ENCODE peak calls at places on chromosomes 7 and 10, in ten cellular contexts. N, R, K, E, X, H, P, T, F and J are unnamed samples. For H3K36me3, the result is how much of the 10 kb centered on the place peaks cover.

GRCh38 chr7:41135511-41135910 is 567.4 kb downstream of the INHBA start:
- DNase-seq in P (no peak), R (no peak), T (no peak), K (no peak), X (no peak), E (peak), N (no peak), F (no peak), H (no peak), J (no peak)

GRCh38 chr7:44196450-44196872 is 4.3 kb upstream of the YKT6 start:
- DNase-seq in X (no peak), T (no peak), F (peak), R (peak), H (no peak), N (no peak), E (no peak), P (no peak), K (no peak), J (no peak)

GRCh38 chr7:15471387-15471786 is 90.4 kb downstream of the AGMO start:
- DNase-seq in P (no peak), N (no peak), K (no peak), X (no peak), R (no peak), E (no peak), F (no peak), T (no peak), H (no peak), J (no peak)

GRCh38 chr10:124648738-124649137 is 95.4 kb downstream of the FAM53B start:
- DNase-seq in T (peak), K (peak), R (no peak), E (peak), F (peak), H (peak), X (no peak), P (peak), N (peak), J (peak)

GRCh38 chr10:16856092-16856491 is 38.9 kb upstream of the RSU1 start:
- DNase-seq in R (no peak), P (peak), K (no peak), F (no peak), N (no peak), H (no peak), T (no peak), X (no peak), E (no peak), J (no peak)

GRCh38 chr10:72090326-72090725 is 2.0 kb upstream of the SPOCK2 start:
- DNase-seq in X (no peak), N (no peak), T (no peak), P (no peak), F (no peak), R (no peak), E (no peak), H (no peak), K (no peak), J (no peak)

GRCh38 chr10:97298223-97298571 is 5.8 kb upstream of the ARHGAP19 start:
- DNase-seq in H (no peak), R (no peak), P (no peak), T (no peak), F (no peak), K (no peak), N (no peak), X (peak), E (no peak), J (no peak)

GRCh38 chr10:72009062-72009429 is 44.9 kb downstream of the CHST3 start:
- DNase-seq in X (no peak), R (no peak), P (no peak), K (no peak), N (no peak), T (no peak), H (no peak), E (no peak), F (no peak), J (no peak)

GRCh38 chr10:74963549-74963948 is 137.1 kb downstream of the KAT6B start:
- DNase-seq in N (no peak), X (no peak), H (no peak), F (no peak), P (no peak), K (no peak), E (no peak), T (no peak), R (no peak), J (no peak)

GRCh38 chr7:139241258-139241657 is 10.2 kb downstream of the UBN2 start:
- DNase-seq in T (no peak), F (no peak), H (no peak), E (no peak), K (no peak), R (no peak), P (no peak), N (no peak), X (no peak), J (no peak)
- H3K36me3 ChIP-seq in T (under half), F (under half), H (under half), E (half or more), K (under half), R (half or more), P (under half), N (half or more), X (half or more), J (under half)

GRCh38 chr7:121372376-121373024 is 23.6 kb downstream of the FAM3C start:
- DNase-seq in F (no peak), R (no peak), K (no peak), X (no peak), H (no peak), T (no peak), N (no peak), E (no peak), P (peak), J (no peak)
- H3K36me3 ChIP-seq in F (under half), R (under half), K (under half), X (under half), H (under half), T (under half), N (under half), E (half or more), P (under half), J (under half)

GRCh38 chr10:79200346-79200745 is 131.6 kb downstream of the ZMIZ1 start:
- DNase-seq in R (no peak), T (no peak), F (no peak), P (no peak), K (no peak), X (no peak), H (no peak), E (no peak), N (no peak), J (no peak)
- H3K36me3 ChIP-seq in R (half or more), T (under half), F (under half), P (under half), K (under half), X (under half), H (under half), E (under half), N (under half), J (under half)

GRCh38 chr7:87192784-87193487 is 26.6 kb downstream of the TMEM243 start:
- DNase-seq in H (no peak), F (no peak), X (no peak), P (no peak), E (no peak), K (no peak), T (no peak), R (no peak), N (no peak), J (no peak)
- H3K36me3 ChIP-seq in H (under half), F (half or more), X (half or more), P (half or more), E (half or more), K (under half), T (under half), R (half or more), N (half or more), J (under half)

DNA sequence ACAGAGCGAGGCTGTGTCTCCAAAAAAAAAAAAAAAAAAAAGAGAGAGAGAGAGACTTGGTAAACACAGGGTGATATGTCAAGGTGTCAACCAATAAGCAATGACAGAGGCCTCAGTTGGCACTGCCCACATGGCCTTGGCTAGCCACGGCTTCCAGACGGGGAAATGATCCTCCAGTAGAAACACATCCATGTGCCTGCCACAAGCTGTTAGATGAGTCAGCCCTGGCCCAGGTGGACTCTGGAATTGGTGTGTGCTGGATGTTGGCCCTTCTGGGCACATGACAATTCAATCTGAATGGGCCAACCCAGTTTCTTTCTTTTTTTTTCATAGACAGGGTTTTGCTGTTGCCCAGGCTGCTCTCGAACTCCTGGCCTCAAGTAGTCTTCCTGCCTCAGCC is 13.7 kb downstream of the RFC2 start:
- DNase-seq in T (no peak), H (no peak), R (no peak), E (no peak), F (no peak), K (no peak), P (no peak), X (no peak), N (no peak), J (no peak)
- H3K36me3 ChIP-seq in T (under half), H (half or more), R (half or more), E (half or more), F (under half), K (under half), P (under half), X (half or more), N (half or more), J (under half)